ENCODE peak calls at places on chromosomes 1 and 21, in seven cellular contexts. A is tibial artery, N is pancreas, P is choroid plexus epithelial cell, V is bronchial epithelial cell, Q is psoas muscle, M is brain microvascular endothelial cell. F is an unnamed sample.

GRCh38 chr21:43961382-43961909 is 50.7 kb upstream of the TRAPPC10 start:
- DNase-seq in A (no peak), N (no peak), P (no peak), V (no peak), Q (no peak), M (no peak), F (no peak)

GRCh38 chr1:113835686-113836290 is 23.5 kb upstream of the RSBN1 start:
- DNase-seq in A (no peak), N (no peak), P (peak; percentile 76), V (peak; percentile 60), Q (no peak), M (peak; percentile 15), F (peak; percentile 73)

GRCh38 chr1:177355575-177355974 is 184.8 kb downstream of the BRINP2 start:
- DNase-seq in A (no peak), N (no peak), P (peak; percentile 52), V (peak; percentile 47), Q (no peak), M (peak; percentile 10), F (no peak)

GRCh38 chr1:163258181-163258580 is 55.5 kb upstream of the RGS5 start:
- DNase-seq in A (no peak), N (no peak), P (peak; percentile 35), V (no peak), Q (no peak), M (no peak), F (peak; percentile 14)

GRCh38 chr1:93814059-93814794 is 64.8 kb downstream of the DNTTIP2 start:
- DNase-seq in A (no peak), N (peak; percentile 24), P (peak; percentile 92), V (peak; percentile 81), Q (no peak), M (peak; percentile 79), F (peak; percentile 77)

GRCh38 chr1:106534612-106535011 is 521.9 kb upstream of the PRMT6 start:
- DNase-seq in A (no peak), N (no peak), P (no peak), V (peak; percentile 26), Q (no peak), M (no peak), F (no peak)

GRCh38 chr1:119712342-119713038 is 756 bp downstream of the PHGDH start:
- DNase-seq in A (peak; percentile 95), N (peak; percentile 71), P (peak; percentile 93), V (peak; percentile 34), Q (peak; percentile 80), M (peak; percentile 85), F (peak; percentile 98)

GRCh38 chr1:111202707-111203623 is 2.5 kb upstream of the DENND2D start:
- DNase-seq in A (no peak), N (no peak), P (no peak), V (no peak), Q (no peak), M (no peak), F (no peak)

GRCh38 chr1:55235722-55236121 is 20.6 kb upstream of the USP24 start:
- DNase-seq in A (no peak), N (no peak), P (peak; percentile 83), V (peak; percentile 80), Q (no peak), M (peak; percentile 68), F (peak; percentile 83)

GRCh38 chr1:150875197-150876110 is 945 bp downstream of the ARNT start:
- DNase-seq in A (no peak), N (peak; percentile 29), P (no peak), V (no peak), Q (no peak), M (no peak), F (no peak)

GRCh38 chr1:70084314-70084915 is 121.0 kb downstream of the LRRC40 start:
- DNase-seq in A (no peak), N (no peak), P (peak; percentile 63), V (peak; percentile 33), Q (no peak), M (no peak), F (peak; percentile 65)

GRCh38 chr1:199170711-199171110 is 531.9 kb downstream of the PTPRC start:
- DNase-seq in A (no peak), N (no peak), P (no peak), V (peak; percentile 48), Q (no peak), M (no peak), F (peak; percentile 26)

GRCh38 chr1:85473390-85473789 is 8.4 kb upstream of the DDAH1 start:
- DNase-seq in A (no peak), N (no peak), P (peak; percentile 60), V (peak; percentile 98), Q (no peak), M (peak; percentile 50), F (peak; percentile 65)

GRCh38 chr1:229846351-229846750 is 220.3 kb downstream of the URB2 start:
- DNase-seq in A (no peak), N (no peak), P (no peak), V (no peak), Q (no peak), M (no peak), F (no peak)

GRCh38 chr1:2821970-2822620 is 20.6 kb upstream of the TTC34 start:
- DNase-seq in A (peak; percentile 73), N (no peak), P (peak; percentile 1), V (no peak), Q (peak; percentile 25), M (no peak), F (no peak)
- TF ChIP-seq CTCF in A (peak; percentile 60), N (peak; percentile 38), P (no peak), V (no peak), Q (peak; percentile 36), M (no peak), F (no peak)

GRCh38 chr1:65525297-65526048 is 105.0 kb downstream of the LEPR start:
- DNase-seq in A (no peak), N (no peak), P (no peak), V (no peak), Q (peak; percentile 35), M (no peak), F (no peak)

GRCh38 chr1:65527672-65528071 is 107.2 kb downstream of the LEPR start:
- DNase-seq in A (no peak), N (no peak), P (no peak), V (no peak), Q (no peak), M (no peak), F (peak; percentile 59)

GRCh38 chr1:65526049-65526556 is 105.6 kb downstream of the LEPR start:
- DNase-seq in A (no peak), N (no peak), P (no peak), V (no peak), Q (no peak), M (no peak), F (no peak)

GRCh38 chr1:65527211-65527610 is 106.7 kb downstream of the LEPR start:
- DNase-seq in A (no peak), N (no peak), P (peak; percentile 40), V (no peak), Q (no peak), M (no peak), F (peak; percentile 36)

DNA sequence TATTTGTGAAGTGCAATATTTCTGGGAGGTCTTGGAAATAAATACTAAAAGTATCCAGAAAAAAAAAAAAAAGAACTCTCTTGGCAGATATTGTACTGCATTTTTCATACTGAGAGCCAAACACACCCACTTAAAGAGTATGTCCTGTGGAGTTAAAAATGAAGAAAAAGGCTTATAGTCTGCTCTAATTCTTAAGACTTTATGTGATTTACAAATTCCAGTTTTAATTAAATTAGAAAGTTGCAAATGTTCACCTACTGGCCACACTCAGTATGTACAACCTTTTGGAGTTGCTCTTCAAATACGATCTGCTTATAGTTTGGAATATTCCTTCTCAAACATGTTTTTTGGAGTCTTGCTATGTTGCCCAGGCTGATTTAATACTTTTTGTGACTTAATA is 107.6 kb downstream of the LEPR start:
- DNase-seq in A (no peak), N (no peak), P (no peak), V (no peak), Q (no peak), M (no peak), F (no peak)
- H3K4me3 ChIP-seq in A (no peak overlapping the region), N (no peak overlapping the region), P (no peak overlapping the region), V (no peak overlapping the region), Q (peak overlapping the region; percentile 72), M (no peak overlapping the region), F (peak overlapping the region; percentile 30)

GRCh38 chr21:34133802-34134201 is 60.4 kb downstream of the MRPS6 start:
- DNase-seq in A (no peak), N (no peak), P (no peak), V (no peak), Q (no peak), M (no peak), F (no peak)
- TF ChIP-seq CTCF in A (peak; percentile 19), N (no peak), P (peak; percentile 46), V (peak; percentile 9), Q (peak; percentile 20), M (peak; percentile 59), F (peak; percentile 10)

GRCh38 chr1:234262007-234262753 is 111.1 kb upstream of the COA6 start:
- DNase-seq in A (no peak), N (no peak), P (no peak), V (peak; percentile 74), Q (no peak), M (no peak), F (no peak)

GRCh38 chr1:234265861-234266260 is 107.4 kb upstream of the COA6 start:
- DNase-seq in A (no peak), N (no peak), P (no peak), V (no peak), Q (no peak), M (no peak), F (no peak)

GRCh38 chr1:234265321-234265720 is 107.9 kb upstream of the COA6 start:
- DNase-seq in A (no peak), N (no peak), P (no peak), V (no peak), Q (no peak), M (no peak), F (no peak)

GRCh38 chr1:234262754-234263105 is 110.5 kb upstream of the COA6 start:
- DNase-seq in A (no peak), N (peak; percentile 79), P (peak; percentile 1), V (no peak), Q (no peak), M (no peak), F (no peak)

DNA sequence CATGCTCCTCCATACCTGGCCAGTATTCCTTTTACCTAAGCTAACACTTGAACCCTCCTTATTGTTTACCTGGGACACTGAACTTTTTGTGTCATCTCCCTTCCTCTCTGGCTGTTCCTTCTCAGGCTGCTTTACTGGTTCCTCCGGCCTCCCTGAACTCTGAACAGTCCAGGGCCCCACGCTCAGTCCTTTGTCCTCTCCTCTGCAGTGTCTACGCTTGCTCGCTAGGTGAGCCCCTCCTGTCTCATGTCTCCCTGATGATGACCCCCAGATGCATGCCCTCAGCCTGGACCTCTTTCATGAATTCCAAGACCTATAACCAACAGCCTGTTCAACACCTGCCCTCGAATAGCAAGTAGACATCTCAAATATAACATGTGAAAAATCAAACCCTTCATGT is 108.4 kb upstream of the COA6 start:
- DNase-seq in A (no peak), N (no peak), P (no peak), V (no peak), Q (no peak), M (no peak), F (no peak)
- H3K4me3 ChIP-seq in A (no peak overlapping the region), N (no peak overlapping the region), P (no peak overlapping the region), V (no peak overlapping the region), Q (no peak overlapping the region), M (no peak overlapping the region), F (no peak overlapping the region)

GRCh38 chr1:51192213-51192843 is 43.7 kb upstream of the RNF11 start:
- DNase-seq in A (peak; percentile 66), N (peak; percentile 27), P (peak; percentile 92), V (peak; percentile 67), Q (peak; percentile 43), M (peak; percentile 83), F (peak; percentile 65)
- TF ChIP-seq CTCF in A (peak; percentile 64), N (peak; percentile 56), P (peak; percentile 85), V (peak; percentile 78), Q (peak; percentile 80), M (peak; percentile 88), F (peak; percentile 88)

F was measured in foreskin fibroblast.